ENCODE peak calls at places on chromosomes 11 and 22, in ten cellular contexts. H, X, B, D, E, Q, Y, Z, K and L are unnamed samples.

GRCh38 chr11:4881860-4882500 is at the start of gene OR51T1:
- DNase-seq in H (no peak), B (no peak), X (no peak), K (no peak), Z (no peak), D (no peak), E (no peak), Q (no peak), Y (no peak), L (no peak)

GRCh38 chr11:78318321-78318720 is 99.3 kb downstream of the GAB2 start:
- DNase-seq in K (no peak), Q (no peak), H (no peak), B (no peak), Z (no peak), D (no peak), Y (no peak), X (no peak), E (no peak), L (no peak)

GRCh38 chr11:6566704-6567370 is 36.6 kb downstream of the RRP8 start:
- DNase-seq in D (no peak), B (peak; percentile 53), Y (no peak), Z (no peak), E (no peak), K (no peak), H (no peak), X (no peak), Q (no peak), L (no peak)

GRCh38 chr22:39746600-39747262 is 146.8 kb downstream of the ENTHD1 start:
- DNase-seq in E (peak; percentile 49), D (no peak), H (no peak), X (no peak), K (no peak), Y (no peak), Q (no peak), B (no peak), Z (no peak), L (no peak)

GRCh38 chr11:118319031-118319814 is 14.7 kb downstream of the CD3E start:
- DNase-seq in X (no peak), Q (no peak), Y (no peak), Z (peak; percentile 28), D (no peak), B (no peak), E (peak; percentile 68), H (no peak), K (no peak), L (no peak)

GRCh38 chr11:27460158-27460565 is 12.4 kb downstream of the LGR4 start:
- DNase-seq in H (no peak), B (no peak), K (no peak), Z (peak; percentile 78), Q (no peak), D (no peak), X (no peak), Y (peak; percentile 65), E (no peak), L (no peak)

GRCh38 chr22:23124611-23125511 is 16.9 kb downstream of the RSPH14 start:
- DNase-seq in K (no peak), Y (no peak), H (no peak), Z (no peak), X (no peak), E (no peak), B (no peak), Q (no peak), D (no peak), L (no peak)

GRCh38 chr22:30866216-30866615 is 102.4 kb downstream of the MORC2 start:
- DNase-seq in Q (no peak), Y (no peak), Z (no peak), B (no peak), D (no peak), H (no peak), K (no peak), E (no peak), X (peak; percentile 3), L (no peak)

GRCh38 chr11:59206635-59207034 is 6.1 kb downstream of the MPEG1 start:
- DNase-seq in D (no peak), E (peak; percentile 26), K (no peak), X (no peak), H (peak; percentile 48), Z (peak; percentile 60), Y (peak; percentile 22), Q (no peak), B (peak; percentile 60), L (no peak)

GRCh38 chr11:8095356-8095755 is 14.3 kb downstream of the TUB start:
- DNase-seq in X (no peak), B (no peak), Y (no peak), K (no peak), D (peak; percentile 50), H (no peak), Z (no peak), E (no peak), Q (no peak), L (no peak)
- H3K27ac ChIP-seq in X (no peak overlapping the region), B (no peak overlapping the region), Y (no peak overlapping the region), K (no peak overlapping the region), D (no peak overlapping the region), H (no peak overlapping the region), Z (no peak overlapping the region), E (no peak overlapping the region), Q (no peak overlapping the region), L (no peak overlapping the region)

DNA sequence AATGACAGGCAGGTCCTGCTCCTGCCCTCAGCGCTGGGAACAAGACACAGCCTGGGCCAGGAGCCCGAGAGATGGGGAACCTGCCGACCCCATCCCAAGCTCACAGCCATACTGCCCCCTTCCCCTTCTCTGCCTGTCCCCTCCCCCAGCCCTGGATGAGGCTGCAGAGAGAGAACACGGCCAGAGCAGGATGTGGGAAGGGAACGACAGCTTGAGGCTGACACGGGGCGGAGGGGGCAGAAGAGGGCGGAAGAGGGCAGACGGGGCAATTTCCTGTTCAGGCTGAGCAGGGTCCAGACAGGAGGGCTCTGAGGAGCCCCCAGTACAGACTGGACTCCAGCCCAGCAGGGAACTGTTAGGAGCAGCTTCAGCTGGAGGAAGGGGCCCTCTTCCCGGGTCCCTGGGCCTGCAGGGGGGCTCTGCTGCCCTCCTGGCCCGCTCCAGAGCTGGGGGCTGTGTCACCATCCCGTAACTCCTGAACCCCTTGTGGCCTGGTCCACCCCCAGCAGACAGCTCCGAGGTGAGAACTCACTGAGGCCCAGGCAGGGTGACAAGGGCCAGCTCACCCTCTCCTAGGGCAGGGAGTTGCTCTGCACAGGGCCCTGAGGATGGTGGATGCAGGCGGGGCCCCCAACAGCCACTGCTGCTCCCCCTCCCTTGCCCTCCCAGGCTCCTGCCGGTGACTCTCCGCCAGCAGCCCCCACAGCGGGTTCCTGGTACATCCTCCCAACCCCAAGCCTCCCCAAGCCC is 5.7 kb downstream of the CTSD start:
- DNase-seq in X (no peak), Z (peak; percentile 50), Q (peak; percentile 52), D (no peak), B (peak; percentile 37), K (no peak), Y (no peak), E (peak; percentile 88), H (no peak), L (no peak)
- H3K27ac ChIP-seq in X (peak overlapping the region; percentile 92), Z (no peak overlapping the region), Q (peak overlapping the region; percentile 58), D (peak overlapping the region; percentile 99), B (peak overlapping the region; percentile 99), K (peak overlapping the region; percentile 62), Y (no peak overlapping the region), E (peak overlapping the region; percentile 66), H (no peak overlapping the region), L (peak overlapping the region; percentile 40)

DNA sequence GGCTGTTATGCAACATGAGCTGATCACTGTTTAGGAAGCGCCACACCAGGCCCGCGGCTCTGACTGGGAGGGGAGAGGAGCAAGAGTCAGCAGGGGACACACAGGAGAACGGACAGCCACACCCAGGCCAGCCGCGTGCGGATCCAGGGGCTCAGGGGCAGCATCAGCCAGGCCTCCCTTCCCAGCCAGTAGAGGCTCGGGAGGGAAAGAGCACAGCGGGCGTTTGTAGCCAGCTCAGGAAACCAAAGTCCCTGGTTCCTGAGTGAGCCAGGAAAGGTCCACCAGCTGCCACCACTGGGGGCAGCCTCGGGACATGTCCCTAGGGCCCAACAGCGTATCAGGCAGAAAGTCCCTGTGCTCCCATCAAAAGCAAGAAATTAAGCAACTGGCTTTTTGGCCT is 71.8 kb upstream of the PITPNB start:
- DNase-seq in Z (peak; percentile 33), B (peak; percentile 85), Q (no peak), X (peak; percentile 83), H (peak; percentile 13), D (peak; percentile 84), E (peak; percentile 4), Y (no peak), K (no peak), L (no peak)
- H3K27ac ChIP-seq in Z (peak overlapping the region; percentile 23), B (peak overlapping the region; percentile 52), Q (no peak overlapping the region), X (peak overlapping the region; percentile 62), H (no peak overlapping the region), D (peak overlapping the region; percentile 64), E (no peak overlapping the region), Y (no peak overlapping the region), K (no peak overlapping the region), L (no peak overlapping the region)

GRCh38 chr11:1397862-1398505 is 8.2 kb downstream of the BRSK2 start:
- DNase-seq in E (no peak), D (no peak), Q (no peak), B (no peak), Y (no peak), X (no peak), Z (no peak), K (no peak), H (no peak), L (no peak)
- H3K27ac ChIP-seq in E (no peak overlapping the region), D (no peak overlapping the region), Q (no peak overlapping the region), B (no peak overlapping the region), Y (no peak overlapping the region), X (no peak overlapping the region), Z (no peak overlapping the region), K (no peak overlapping the region), H (no peak overlapping the region), L (peak overlapping the region; percentile 99)

DNA sequence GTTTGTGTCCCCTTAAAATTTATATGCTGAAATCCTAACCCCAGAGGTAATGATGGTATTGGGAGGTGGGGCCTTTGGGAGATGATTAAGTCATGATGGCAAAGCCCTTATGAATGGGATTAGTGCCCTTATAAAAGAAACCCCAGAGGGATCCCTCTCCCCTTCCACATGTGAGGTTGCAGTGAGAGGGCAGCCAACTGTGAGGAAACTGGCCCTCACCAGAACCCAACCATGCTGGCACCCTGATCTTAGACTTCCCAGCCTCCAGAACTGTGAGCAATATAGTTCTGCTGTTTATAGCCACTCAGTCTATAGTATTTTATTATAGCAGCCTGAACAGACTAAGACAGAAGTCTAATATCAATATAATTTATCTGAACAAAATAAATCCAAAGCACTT is 27.1 kb upstream of the RRAS2 start:
- DNase-seq in B (no peak), Y (no peak), Z (no peak), K (no peak), H (no peak), Q (no peak), D (no peak), E (no peak), X (no peak), L (no peak)
- H3K27ac ChIP-seq in B (no peak overlapping the region), Y (no peak overlapping the region), Z (no peak overlapping the region), K (no peak overlapping the region), H (no peak overlapping the region), Q (no peak overlapping the region), D (no peak overlapping the region), E (no peak overlapping the region), X (no peak overlapping the region), L (no peak overlapping the region)